ENCODE peak calls at places on chromosomes 2 and 18, in nine cellular contexts. T is pancreas; F is sciatic nerve; C is natural killer cell; B is naive thymus-derived CD8-positive, alpha-beta T cell; H is HCT116; K is right lobe of liver; D is activated CD8-positive, alpha-beta T cell treated with anti-CD3 and anti-CD28 coated beads, Interleukin-2, amount 10 ng/mL, durations not matched to agents 7 days and 5 days; I is A549. X is an unnamed sample.

GRCh38 chr2:43023791-43024514 is 202.5 kb downstream of the ZFP36L2 start:
- ATAC-seq in T (no peak), F (no peak), C (no peak), B (no peak), H (no peak), K (no peak), D (no peak), I (no peak), X (no peak)

GRCh38 chr2:201260302-201260800 is at the start of gene CASP8:
- ATAC-seq in T (no peak), F (peak; percentile 51), C (peak; percentile 65), B (peak; percentile 29), H (no peak), K (peak; percentile 52), D (peak; percentile 44), I (no peak), X (peak; percentile 50)

GRCh38 chr2:13005761-13006336 is 289.1 kb downstream of the TRIB2 start:
- ATAC-seq in T (no peak), F (peak; percentile 49), C (no peak), B (no peak), H (no peak), K (peak; percentile 65), D (no peak), I (no peak), X (no peak)

GRCh38 chr18:34494359-34494696 is 215.8 kb upstream of the DTNA start:
- ATAC-seq in T (peak; percentile 5), F (no peak), C (no peak), B (no peak), H (no peak), K (no peak), D (no peak), I (no peak), X (no peak)

GRCh38 chr2:43372386-43373081 is 146.1 kb upstream of the ZFP36L2 start:
- ATAC-seq in T (no peak), F (no peak), C (no peak), B (no peak), H (no peak), K (no peak), D (no peak), I (no peak), X (no peak)

GRCh38 chr2:81706856-81707255 is 1402.3 kb upstream of the LRRTM1 start:
- ATAC-seq in T (no peak), F (no peak), C (no peak), B (no peak), H (no peak), K (no peak), D (no peak), I (no peak), X (no peak)

GRCh38 chr2:38653380-38653714 is 12.6 kb upstream of the GALM start:
- ATAC-seq in T (no peak), F (no peak), C (no peak), B (no peak), H (no peak), K (no peak), D (peak; percentile 28), I (no peak), X (no peak)

GRCh38 chr2:30491225-30491624 is 44.2 kb downstream of the LCLAT1 start:
- ATAC-seq in T (no peak), F (no peak), C (no peak), B (no peak), H (no peak), K (no peak), D (no peak), I (peak; percentile 46), X (no peak)

GRCh38 chr18:3603460-3604259 is 153.7 kb downstream of the TGIF1 start:
- ATAC-seq in T (peak; percentile 83), F (peak; percentile 63), C (peak; percentile 42), B (peak; percentile 20), H (peak; percentile 52), K (peak; percentile 52), D (peak; percentile 23), I (peak; percentile 65), X (peak; percentile 79)

GRCh38 chr2:203936535-203936934 is at the start of gene ICOS:
- ATAC-seq in T (no peak), F (no peak), C (peak; percentile 73), B (peak; percentile 62), H (no peak), K (no peak), D (peak; percentile 63), I (no peak), X (no peak)

GRCh38 chr2:37250869-37251740 is 19.6 kb downstream of the NDUFAF7 start:
- ATAC-seq in T (no peak), F (no peak), C (no peak), B (no peak), H (no peak), K (no peak), D (no peak), I (no peak), X (no peak)

GRCh38 chr2:36165132-36165531 is 190.4 kb upstream of the CRIM1 start:
- ATAC-seq in T (peak; percentile 60), F (no peak), C (no peak), B (no peak), H (no peak), K (peak; percentile 64), D (no peak), I (no peak), X (no peak)

GRCh38 chr2:121031568-121032340 is 253.2 kb downstream of the TFCP2L1 start:
- ATAC-seq in T (no peak), F (no peak), C (no peak), B (no peak), H (no peak), K (no peak), D (no peak), I (no peak), X (no peak)